ENCODE peak calls at places on chromosomes 1 and 21, in six cellular contexts. One of them, this sample, is unnamed.

GRCh38 chr1:239912471-239912870 is 179.2 kb upstream of the FMN2 start:
- DNase-seq in fibroblast of lung: no peak
- DNase-seq in IMR-90: peak
- DNase-seq in GM23248: peak
- DNase-seq in neural progenitor cell: no peak
- DNase-seq in A549: no peak
- DNase-seq in this sample: no peak

GRCh38 chr1:156517746-156518145 is 17.2 kb upstream of the MEF2D start:
- DNase-seq in fibroblast of lung: peak
- DNase-seq in A549: no peak
- DNase-seq in GM23248: peak
- DNase-seq in neural progenitor cell: no peak
- DNase-seq in IMR-90: no peak
- DNase-seq in this sample: no peak

GRCh38 chr1:167718926-167719691 is 2.7 kb upstream of the MPZL1 start:
- DNase-seq in neural progenitor cell: peak
- DNase-seq in GM23248: no peak
- DNase-seq in fibroblast of lung: no peak
- DNase-seq in IMR-90: no peak
- DNase-seq in A549: no peak
- DNase-seq in this sample: no peak

GRCh38 chr21:41207401-41208388 is 39.7 kb downstream of the BACE2 start:
- DNase-seq in A549: no peak
- DNase-seq in fibroblast of lung: peak
- DNase-seq in GM23248: peak
- DNase-seq in neural progenitor cell: no peak
- DNase-seq in IMR-90: peak
- DNase-seq in this sample: no peak

GRCh38 chr21:16514316-16514715 is 784.5 kb downstream of the USP25 start:
- DNase-seq in fibroblast of lung: no peak
- DNase-seq in A549: no peak
- DNase-seq in GM23248: no peak
- DNase-seq in neural progenitor cell: no peak
- DNase-seq in IMR-90: no peak
- DNase-seq in this sample: no peak

GRCh38 chr1:98903261-98903660 is 101.4 kb downstream of the PLPPR5 start:
- DNase-seq in neural progenitor cell: no peak
- DNase-seq in GM23248: peak
- DNase-seq in IMR-90: peak
- DNase-seq in fibroblast of lung: peak
- DNase-seq in A549: no peak
- DNase-seq in this sample: no peak

GRCh38 chr1:109193653-109194590 is 19.8 kb upstream of the SARS1 start:
- DNase-seq in IMR-90: no peak
- DNase-seq in fibroblast of lung: peak
- DNase-seq in neural progenitor cell: peak
- DNase-seq in GM23248: peak
- DNase-seq in A549: peak
- DNase-seq in this sample: peak

GRCh38 chr1:225941949-225942222 is 866 bp upstream of the LEFTY2 start:
- DNase-seq in neural progenitor cell: no peak
- DNase-seq in fibroblast of lung: no peak
- DNase-seq in A549: no peak
- DNase-seq in GM23248: no peak
- DNase-seq in IMR-90: no peak
- DNase-seq in this sample: no peak

GRCh38 chr21:35150562-35151226 is 101.6 kb upstream of the RUNX1 start:
- DNase-seq in IMR-90: peak
- DNase-seq in GM23248: peak
- DNase-seq in fibroblast of lung: peak
- DNase-seq in neural progenitor cell: no peak
- DNase-seq in A549: no peak
- DNase-seq in this sample: no peak

GRCh38 chr1:182041615-182042014 is 19.9 kb downstream of the ZNF648 start:
- DNase-seq in IMR-90: no peak
- DNase-seq in fibroblast of lung: peak
- DNase-seq in neural progenitor cell: no peak
- DNase-seq in A549: no peak
- DNase-seq in GM23248: peak
- DNase-seq in this sample: no peak

GRCh38 chr1:224454337-224455055 is 19.9 kb upstream of the WDR26 start:
- DNase-seq in neural progenitor cell: no peak
- DNase-seq in fibroblast of lung: no peak
- DNase-seq in IMR-90: no peak
- DNase-seq in GM23248: no peak
- DNase-seq in A549: no peak
- DNase-seq in this sample: no peak
- H3K4me2 ChIP-seq in neural progenitor cell: no peak
- H3K4me2 ChIP-seq in fibroblast of lung: no peak
- H3K4me2 ChIP-seq in IMR-90: no peak
- H3K4me2 ChIP-seq in GM23248: no peak
- H3K4me2 ChIP-seq in A549: no peak
- H3K4me2 ChIP-seq in this sample: no peak

DNA sequence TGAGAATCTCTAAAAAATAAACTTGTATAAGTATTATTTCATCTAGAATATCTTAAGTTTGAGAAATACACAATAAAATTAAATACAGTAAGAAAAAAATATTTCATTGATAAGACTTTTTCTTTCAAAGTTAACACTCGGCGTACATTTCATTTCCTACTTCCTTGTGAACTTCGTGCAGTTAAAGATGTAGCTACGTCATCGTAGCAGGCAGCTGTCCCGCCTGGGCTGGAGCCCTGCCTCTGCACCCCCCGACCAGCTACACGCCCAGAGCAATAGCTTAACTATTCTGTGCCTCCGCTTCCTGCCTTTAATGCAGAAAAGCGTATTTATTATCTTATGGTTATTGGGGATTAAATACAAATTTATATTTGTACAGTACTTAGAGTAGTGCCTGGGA is 53.5 kb downstream of the CLSTN1 start:
- DNase-seq in fibroblast of lung: no peak
- DNase-seq in IMR-90: no peak
- DNase-seq in neural progenitor cell: no peak
- DNase-seq in A549: no peak
- DNase-seq in GM23248: no peak
- DNase-seq in this sample: no peak
- H3K4me2 ChIP-seq in fibroblast of lung: no peak
- H3K4me2 ChIP-seq in IMR-90: no peak
- H3K4me2 ChIP-seq in neural progenitor cell: no peak
- H3K4me2 ChIP-seq in A549: no peak
- H3K4me2 ChIP-seq in GM23248: no peak
- H3K4me2 ChIP-seq in this sample: no peak

GRCh38 chr1:234123867-234124266 is 219.4 kb downstream of the SLC35F3 start:
- DNase-seq in GM23248: no peak
- DNase-seq in A549: no peak
- DNase-seq in neural progenitor cell: no peak
- DNase-seq in fibroblast of lung: no peak
- DNase-seq in IMR-90: peak
- DNase-seq in this sample: no peak

GRCh38 chr1:234120327-234120944 is 216.0 kb downstream of the SLC35F3 start:
- DNase-seq in neural progenitor cell: no peak
- DNase-seq in GM23248: no peak
- DNase-seq in A549: no peak
- DNase-seq in IMR-90: no peak
- DNase-seq in fibroblast of lung: no peak
- DNase-seq in this sample: no peak

GRCh38 chr1:234114648-234115307 is 210.3 kb downstream of the SLC35F3 start:
- DNase-seq in fibroblast of lung: peak
- DNase-seq in A549: peak
- DNase-seq in neural progenitor cell: peak
- DNase-seq in IMR-90: peak
- DNase-seq in GM23248: peak
- DNase-seq in this sample: peak

DNA sequence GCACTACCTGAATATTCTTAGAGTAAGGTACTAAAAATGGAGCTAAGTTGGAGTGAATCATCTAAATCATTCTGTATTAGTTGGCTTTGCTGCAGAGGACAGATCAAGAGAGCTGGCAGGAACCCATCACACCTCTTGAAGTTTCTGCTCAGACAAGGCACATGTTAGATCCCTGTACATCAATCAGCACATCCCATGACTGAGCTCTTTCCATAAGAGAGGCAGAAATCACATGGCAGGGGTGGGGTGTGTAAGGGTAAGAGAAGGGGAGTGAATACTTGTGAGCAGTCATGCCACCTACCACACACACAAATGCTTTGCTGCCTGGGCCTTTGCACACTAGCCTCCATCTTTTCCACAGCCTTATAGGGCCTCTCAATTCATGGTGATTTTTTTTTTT is 214.4 kb downstream of the SLC35F3 start:
- DNase-seq in GM23248: no peak
- DNase-seq in neural progenitor cell: no peak
- DNase-seq in A549: no peak
- DNase-seq in fibroblast of lung: no peak
- DNase-seq in IMR-90: no peak
- DNase-seq in this sample: no peak
- H3K4me2 ChIP-seq in GM23248: no peak
- H3K4me2 ChIP-seq in neural progenitor cell: no peak
- H3K4me2 ChIP-seq in A549: no peak
- H3K4me2 ChIP-seq in fibroblast of lung: no peak
- H3K4me2 ChIP-seq in IMR-90: no peak
- H3K4me2 ChIP-seq in this sample: no peak

GRCh38 chr1:25909062-25909461 is 2.8 kb upstream of the STMN1 start:
- DNase-seq in GM23248: no peak
- DNase-seq in fibroblast of lung: no peak
- DNase-seq in IMR-90: no peak
- DNase-seq in neural progenitor cell: no peak
- DNase-seq in A549: no peak
- DNase-seq in this sample: no peak
- H3K4me2 ChIP-seq in GM23248: no peak
- H3K4me2 ChIP-seq in fibroblast of lung: no peak
- H3K4me2 ChIP-seq in IMR-90: no peak
- H3K4me2 ChIP-seq in neural progenitor cell: no peak
- H3K4me2 ChIP-seq in A549: no peak
- H3K4me2 ChIP-seq in this sample: no peak

DNA sequence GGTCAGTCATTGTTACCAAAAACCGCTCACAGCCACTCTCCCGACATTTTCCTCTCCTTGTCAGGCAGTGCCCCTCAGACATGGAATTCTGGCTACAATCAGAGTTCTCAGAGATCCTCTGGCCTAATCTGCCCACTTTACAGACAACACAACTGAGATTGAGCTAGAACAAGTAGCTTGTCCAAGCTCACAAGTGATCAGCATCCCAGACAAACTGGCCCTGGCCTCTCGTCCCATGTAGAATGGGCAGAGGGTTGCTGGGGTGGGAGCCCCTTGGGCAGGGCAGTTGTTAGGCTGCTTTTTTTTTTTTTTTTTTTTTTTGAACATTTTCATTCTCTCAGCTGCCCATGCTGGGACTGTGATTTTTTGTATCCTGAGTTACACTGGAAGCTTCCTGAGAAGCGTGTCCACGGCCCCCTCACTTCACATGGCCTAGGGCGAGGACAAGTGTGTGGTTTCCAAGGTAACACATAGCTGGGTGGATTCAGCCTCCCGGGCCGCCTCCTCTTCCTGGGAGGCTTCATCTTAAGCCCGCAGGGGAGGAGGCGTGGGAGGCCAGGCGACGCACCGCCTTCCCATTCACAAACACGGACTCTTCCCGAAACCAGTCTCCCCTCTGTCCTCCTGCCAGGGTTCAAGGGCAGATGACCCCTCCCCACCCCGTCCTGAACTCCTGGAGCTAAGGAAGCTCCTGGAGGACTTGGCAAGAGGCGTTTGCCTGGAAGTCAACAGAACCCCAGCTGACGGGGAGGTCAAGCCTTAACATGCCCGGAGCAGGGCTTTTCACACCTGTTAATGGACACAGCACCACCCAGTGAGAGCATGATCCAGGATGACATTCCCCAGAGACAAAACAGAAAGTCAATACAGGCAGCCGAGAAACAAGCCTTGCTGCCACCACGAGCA is 56.9 kb downstream of the KCNN3 start:
- DNase-seq in neural progenitor cell: peak
- DNase-seq in fibroblast of lung: no peak
- DNase-seq in GM23248: no peak
- DNase-seq in IMR-90: peak
- DNase-seq in A549: no peak
- DNase-seq in this sample: no peak
- H3K4me2 ChIP-seq in neural progenitor cell: no peak
- H3K4me2 ChIP-seq in fibroblast of lung: no peak
- H3K4me2 ChIP-seq in GM23248: no peak
- H3K4me2 ChIP-seq in IMR-90: no peak
- H3K4me2 ChIP-seq in A549: no peak
- H3K4me2 ChIP-seq in this sample: no peak

GRCh38 chr1:165903672-165904071 is 76.3 kb downstream of the UCK2 start:
- DNase-seq in IMR-90: peak
- DNase-seq in GM23248: peak
- DNase-seq in neural progenitor cell: no peak
- DNase-seq in fibroblast of lung: peak
- DNase-seq in A549: no peak
- DNase-seq in this sample: no peak
- H3K4me2 ChIP-seq in IMR-90: peak
- H3K4me2 ChIP-seq in GM23248: peak
- H3K4me2 ChIP-seq in neural progenitor cell: no peak
- H3K4me2 ChIP-seq in fibroblast of lung: no peak
- H3K4me2 ChIP-seq in A549: no peak
- H3K4me2 ChIP-seq in this sample: no peak

GRCh38 chr1:67838180-67838912 is 5.1 kb upstream of the GNG12 start:
- DNase-seq in neural progenitor cell: no peak
- DNase-seq in fibroblast of lung: no peak
- DNase-seq in GM23248: peak
- DNase-seq in IMR-90: no peak
- DNase-seq in A549: no peak
- DNase-seq in this sample: no peak
- H3K4me2 ChIP-seq in neural progenitor cell: peak
- H3K4me2 ChIP-seq in fibroblast of lung: no peak
- H3K4me2 ChIP-seq in GM23248: peak
- H3K4me2 ChIP-seq in IMR-90: no peak
- H3K4me2 ChIP-seq in A549: no peak
- H3K4me2 ChIP-seq in this sample: no peak

GRCh38 chr21:26840206-26840605 is 5.0 kb downstream of the ADAMTS1 start:
- DNase-seq in GM23248: no peak
- DNase-seq in neural progenitor cell: no peak
- DNase-seq in IMR-90: no peak
- DNase-seq in fibroblast of lung: peak
- DNase-seq in A549: no peak
- DNase-seq in this sample: peak
- H3K4me2 ChIP-seq in GM23248: peak
- H3K4me2 ChIP-seq in neural progenitor cell: no peak
- H3K4me2 ChIP-seq in IMR-90: peak
- H3K4me2 ChIP-seq in fibroblast of lung: peak
- H3K4me2 ChIP-seq in A549: no peak
- H3K4me2 ChIP-seq in this sample: peak

This sample was measured in DND-41.